ENCODE peak calls at places on chromosomes 7 and 10, in eight cellular contexts. S is hypothalamus; I is ELR; E is aorta; L is stimulated activated CD4-positive, alpha-beta T cell treated with anti-CD3 and anti-CD28 coated beads, Interleukin-2, amount 100 ng/mL, for 48 hours; J is GM19239; P is stimulated activated naive CD4-positive, alpha-beta T cell treated with Interleukin-2 at 50 U/mL for 16 hours; H is non-pigmented ciliary epithelial cell. G is an unnamed sample.
A peak's percentile ranks its signal among the peaks of the same experiment; 100 is the strongest.

GRCh38 chr10:27440478-27440877 is 63.6 kb upstream of the RAB18 start:
- DNase-seq in P (no peak), H (no peak), E (no peak), L (no peak), I (no peak), S (no peak), J (no peak), G (no peak)

GRCh38 chr10:44047361-44047760 is 337.5 kb downstream of the CXCL12 start:
- DNase-seq in H (no peak), J (no peak), L (no peak), P (no peak), S (no peak), I (no peak), E (no peak), G (no peak)

GRCh38 chr10:4663162-4663992 is 162.6 kb upstream of the AKR1E2 start:
- DNase-seq in E (peak; percentile 67), L (no peak), P (peak; percentile 13), I (peak; percentile 100), S (no peak), J (no peak), H (peak; percentile 99), G (peak; percentile 98)

GRCh38 chr10:107800061-107800460 is 635.6 kb upstream of the SORCS1 start:
- DNase-seq in H (no peak), P (no peak), I (no peak), L (no peak), E (no peak), S (no peak), J (no peak), G (no peak)

GRCh38 chr7:99669782-99670181 is 10.0 kb downstream of the CYP3A5 start:
- DNase-seq in S (no peak), H (no peak), E (no peak), P (no peak), J (no peak), L (no peak), I (no peak), G (no peak)

GRCh38 chr7:111210996-111211395 is 120.1 kb downstream of the LRRN3 start:
- DNase-seq in S (no peak), I (peak; percentile 42), H (peak; percentile 40), P (no peak), L (no peak), J (no peak), E (no peak), G (no peak)

GRCh38 chr7:141053626-141054025 is 20.2 kb upstream of the TMEM178B start:
- DNase-seq in I (peak; percentile 29), P (peak; percentile 65), J (no peak), L (peak; percentile 22), E (no peak), H (no peak), S (no peak), G (no peak)

GRCh38 chr10:88707429-88708110 is 1.5 kb downstream of the LIPK start:
- DNase-seq in P (no peak), S (no peak), I (peak; percentile 85), J (no peak), L (peak; percentile 10), H (peak; percentile 50), E (no peak), G (peak; percentile 20)

GRCh38 chr10:310976-311639 is 175.9 kb downstream of the ZMYND11 start:
- DNase-seq in E (no peak), J (no peak), S (no peak), H (no peak), P (no peak), L (no peak), I (no peak), G (no peak)

GRCh38 chr10:119504651-119505050 is 37.9 kb downstream of the RGS10 start:
- DNase-seq in E (no peak), S (no peak), L (no peak), P (no peak), I (no peak), J (no peak), H (no peak), G (no peak)

GRCh38 chr10:97089209-97089865 is 96.4 kb downstream of the SLIT1 start:
- DNase-seq in L (no peak), P (no peak), J (no peak), E (no peak), I (peak; percentile 28), H (no peak), S (no peak), G (no peak)

GRCh38 chr10:103278862-103279298 is 1.9 kb downstream of the INA start:
- DNase-seq in L (peak; percentile 51), H (no peak), S (no peak), E (peak; percentile 61), I (peak; percentile 53), J (no peak), P (no peak), G (no peak)

GRCh38 chr7:1320616-1321289 is 88.1 kb downstream of the UNCX start:
- DNase-seq in L (no peak), I (no peak), P (no peak), J (no peak), S (no peak), E (no peak), H (no peak), G (no peak)

GRCh38 chr10:60384708-60385398 is 4.8 kb downstream of the ANK3 start:
- DNase-seq in S (no peak), E (peak; percentile 57), H (peak; percentile 93), J (no peak), P (no peak), L (no peak), I (peak; percentile 98), G (peak; percentile 77)

GRCh38 chr10:71230656-71231025 is 18.3 kb downstream of the UNC5B start:
- DNase-seq in H (no peak), I (no peak), L (no peak), S (no peak), E (no peak), J (no peak), P (no peak), G (no peak)

GRCh38 chr10:3095373-3096139 is 28.2 kb downstream of the PFKP start:
- DNase-seq in I (peak; percentile 100), J (peak; percentile 53), E (no peak), S (no peak), L (peak; percentile 41), P (peak; percentile 65), H (peak; percentile 100), G (peak; percentile 99)

GRCh38 chr7:44064791-44065430 is 456 bp downstream of the PGAM2 start:
- DNase-seq in P (no peak), E (no peak), H (no peak), I (no peak), S (no peak), J (no peak), L (no peak), G (no peak)

GRCh38 chr10:22174442-22174841 is 43.4 kb downstream of the EBLN1 start:
- DNase-seq in P (no peak), S (no peak), J (no peak), E (no peak), H (no peak), I (no peak), L (no peak), G (no peak)

GRCh38 chr7:1798191-1798590 is 128.1 kb downstream of the ELFN1 start:
- DNase-seq in E (no peak), L (no peak), J (no peak), S (no peak), P (no peak), I (peak; percentile 15), H (no peak), G (no peak)